ENCODE peak calls at places on chromosomes 7 and 10, in eight cellular contexts. One of them, this sample, is unnamed.

GRCh38 chr10:116961305-116962251 is 43.4 kb downstream of the SHTN1 start:
- DNase-seq in IMR-90: no peak
- DNase-seq in A549: no peak
- DNase-seq in neural progenitor cell: no peak
- DNase-seq in H7: peak
- DNase-seq in AG04449: no peak
- DNase-seq in PC-9: no peak
- DNase-seq in body of pancreas: no peak
- DNase-seq in this sample: no peak

GRCh38 chr7:155610633-155611193 is 33.7 kb upstream of the RBM33 start:
- DNase-seq in IMR-90: no peak
- DNase-seq in neural progenitor cell: no peak
- DNase-seq in AG04449: no peak
- DNase-seq in A549: no peak
- DNase-seq in H7: no peak
- DNase-seq in PC-9: no peak
- DNase-seq in body of pancreas: no peak
- DNase-seq in this sample: no peak

GRCh38 chr10:404341-404740 is 269.1 kb downstream of the ZMYND11 start:
- DNase-seq in PC-9: no peak
- DNase-seq in AG04449: peak
- DNase-seq in IMR-90: peak
- DNase-seq in body of pancreas: no peak
- DNase-seq in H7: no peak
- DNase-seq in A549: no peak
- DNase-seq in neural progenitor cell: no peak
- DNase-seq in this sample: peak

GRCh38 chr10:78756604-78757442 is 311.9 kb upstream of the ZMIZ1 start:
- DNase-seq in PC-9: peak
- DNase-seq in A549: peak
- DNase-seq in neural progenitor cell: peak
- DNase-seq in IMR-90: peak
- DNase-seq in body of pancreas: peak
- DNase-seq in AG04449: peak
- DNase-seq in H7: no peak
- DNase-seq in this sample: peak

GRCh38 chr10:52443419-52444388 is 129.6 kb downstream of the DKK1 start:
- DNase-seq in PC-9: no peak
- DNase-seq in neural progenitor cell: no peak
- DNase-seq in AG04449: peak
- DNase-seq in body of pancreas: no peak
- DNase-seq in IMR-90: peak
- DNase-seq in H7: no peak
- DNase-seq in A549: peak
- DNase-seq in this sample: peak

GRCh38 chr7:65397730-65398142 is 24.1 kb downstream of the ZNF92 start:
- DNase-seq in AG04449: no peak
- DNase-seq in body of pancreas: no peak
- DNase-seq in PC-9: no peak
- DNase-seq in H7: no peak
- DNase-seq in A549: no peak
- DNase-seq in neural progenitor cell: no peak
- DNase-seq in IMR-90: no peak
- DNase-seq in this sample: peak

GRCh38 chr10:60905580-60905979 is 38.4 kb downstream of the RHOBTB1 start:
- DNase-seq in neural progenitor cell: no peak
- DNase-seq in AG04449: peak
- DNase-seq in H7: no peak
- DNase-seq in PC-9: no peak
- DNase-seq in A549: no peak
- DNase-seq in IMR-90: peak
- DNase-seq in body of pancreas: peak
- DNase-seq in this sample: peak

GRCh38 chr7:28706607-28707006 is 251.5 kb downstream of the TRIL start:
- DNase-seq in PC-9: no peak
- DNase-seq in IMR-90: no peak
- DNase-seq in H7: no peak
- DNase-seq in body of pancreas: no peak
- DNase-seq in neural progenitor cell: no peak
- DNase-seq in A549: no peak
- DNase-seq in AG04449: no peak
- DNase-seq in this sample: no peak

GRCh38 chr10:96524745-96525144 is 11.0 kb upstream of the TLL2 start:
- DNase-seq in A549: no peak
- DNase-seq in PC-9: no peak
- DNase-seq in AG04449: no peak
- DNase-seq in body of pancreas: no peak
- DNase-seq in IMR-90: no peak
- DNase-seq in H7: no peak
- DNase-seq in neural progenitor cell: no peak
- DNase-seq in this sample: peak

GRCh38 chr10:80909254-80909653 is 371.6 kb downstream of the SH2D4B start:
- DNase-seq in H7: no peak
- DNase-seq in AG04449: no peak
- DNase-seq in A549: no peak
- DNase-seq in body of pancreas: no peak
- DNase-seq in PC-9: no peak
- DNase-seq in neural progenitor cell: no peak
- DNase-seq in IMR-90: no peak
- DNase-seq in this sample: no peak

GRCh38 chr10:78196964-78197363 is 163.3 kb downstream of the RPS24 start:
- DNase-seq in H7: no peak
- DNase-seq in A549: peak
- DNase-seq in body of pancreas: no peak
- DNase-seq in PC-9: no peak
- DNase-seq in IMR-90: peak
- DNase-seq in AG04449: peak
- DNase-seq in neural progenitor cell: no peak
- DNase-seq in this sample: peak

GRCh38 chr7:2527505-2528464 is 8.2 kb downstream of the LFNG start:
- DNase-seq in H7: no peak
- DNase-seq in IMR-90: peak
- DNase-seq in neural progenitor cell: no peak
- DNase-seq in PC-9: peak
- DNase-seq in AG04449: peak
- DNase-seq in A549: peak
- DNase-seq in body of pancreas: peak
- DNase-seq in this sample: peak

DNA sequence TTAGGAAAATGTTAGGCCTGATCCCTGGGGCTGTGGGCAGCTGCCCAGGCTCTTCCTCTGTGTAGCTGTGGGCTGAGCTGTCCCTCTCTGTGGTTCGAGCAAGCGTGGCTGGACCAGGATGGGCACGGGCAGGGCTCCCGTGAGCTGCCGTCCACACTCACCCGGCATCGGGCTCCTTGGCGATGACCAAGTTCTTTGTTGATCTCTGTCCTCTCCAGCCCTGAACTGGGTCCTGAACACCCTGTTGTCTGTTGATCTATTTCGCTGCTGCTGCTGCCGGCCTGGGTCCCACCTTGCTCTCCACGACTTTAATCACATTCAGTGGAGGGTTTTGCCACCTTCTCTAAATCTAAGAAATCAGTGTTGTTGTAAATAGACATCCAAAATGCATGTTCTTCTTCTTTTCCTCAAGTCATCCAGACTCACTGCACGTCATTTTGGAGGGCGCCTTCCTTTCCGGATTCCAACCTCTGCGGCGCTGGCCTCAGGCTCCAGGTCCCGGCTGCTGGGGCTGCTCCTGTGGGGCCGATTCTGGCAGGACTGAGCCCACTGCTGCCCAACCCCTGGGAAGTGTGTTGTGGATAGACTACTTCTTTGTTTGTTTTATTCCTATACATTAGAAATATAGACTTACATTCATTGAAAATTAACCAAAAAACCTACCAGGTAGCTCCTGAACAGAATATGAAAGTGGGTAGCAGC is 100.6 kb downstream of the DYNC2I1 start:
- DNase-seq in neural progenitor cell: no peak
- DNase-seq in PC-9: no peak
- DNase-seq in body of pancreas: no peak
- DNase-seq in A549: no peak
- DNase-seq in IMR-90: no peak
- DNase-seq in AG04449: no peak
- DNase-seq in H7: no peak
- DNase-seq in this sample: no peak
- H3K4me3 ChIP-seq in neural progenitor cell: no peak
- H3K4me3 ChIP-seq in PC-9: no peak
- H3K4me3 ChIP-seq in body of pancreas: no peak
- H3K4me3 ChIP-seq in A549: no peak
- H3K4me3 ChIP-seq in IMR-90: no peak
- H3K4me3 ChIP-seq in AG04449: no peak
- H3K4me3 ChIP-seq in H7: no peak
- H3K4me3 ChIP-seq in this sample: no peak

GRCh38 chr7:27106181-27106905 is 3.9 kb upstream of the HOXA2 start:
- DNase-seq in AG04449: no peak
- DNase-seq in body of pancreas: no peak
- DNase-seq in IMR-90: peak
- DNase-seq in A549: no peak
- DNase-seq in PC-9: no peak
- DNase-seq in neural progenitor cell: peak
- DNase-seq in H7: peak
- DNase-seq in this sample: no peak
- H3K4me3 ChIP-seq in AG04449: no peak
- H3K4me3 ChIP-seq in body of pancreas: no peak
- H3K4me3 ChIP-seq in IMR-90: peak
- H3K4me3 ChIP-seq in A549: no peak
- H3K4me3 ChIP-seq in PC-9: no peak
- H3K4me3 ChIP-seq in neural progenitor cell: no peak
- H3K4me3 ChIP-seq in H7: no peak
- H3K4me3 ChIP-seq in this sample: no peak

GRCh38 chr7:130912086-130912909 is 178.3 kb upstream of the KLF14 start:
- DNase-seq in A549: no peak
- DNase-seq in AG04449: no peak
- DNase-seq in PC-9: no peak
- DNase-seq in H7: no peak
- DNase-seq in neural progenitor cell: no peak
- DNase-seq in IMR-90: peak
- DNase-seq in body of pancreas: no peak
- DNase-seq in this sample: peak
- H3K4me3 ChIP-seq in A549: peak
- H3K4me3 ChIP-seq in AG04449: peak
- H3K4me3 ChIP-seq in PC-9: peak
- H3K4me3 ChIP-seq in H7: no peak
- H3K4me3 ChIP-seq in neural progenitor cell: no peak
- H3K4me3 ChIP-seq in IMR-90: peak
- H3K4me3 ChIP-seq in body of pancreas: no peak
- H3K4me3 ChIP-seq in this sample: peak

GRCh38 chr7:27143022-27143949 is at the start of gene HOXA5:
- DNase-seq in neural progenitor cell: peak
- DNase-seq in AG04449: no peak
- DNase-seq in A549: peak
- DNase-seq in body of pancreas: peak
- DNase-seq in H7: peak
- DNase-seq in PC-9: no peak
- DNase-seq in IMR-90: peak
- DNase-seq in this sample: peak

GRCh38 chr7:27141138-27141537 is 2.3 kb downstream of the HOXA5 start:
- DNase-seq in body of pancreas: no peak
- DNase-seq in A549: no peak
- DNase-seq in H7: no peak
- DNase-seq in AG04449: no peak
- DNase-seq in neural progenitor cell: no peak
- DNase-seq in IMR-90: no peak
- DNase-seq in PC-9: no peak
- DNase-seq in this sample: no peak

GRCh38 chr7:27143950-27144798 is 693 bp upstream of the HOXA5 start:
- DNase-seq in H7: no peak
- DNase-seq in IMR-90: peak
- DNase-seq in A549: no peak
- DNase-seq in PC-9: no peak
- DNase-seq in AG04449: no peak
- DNase-seq in body of pancreas: no peak
- DNase-seq in neural progenitor cell: no peak
- DNase-seq in this sample: no peak

GRCh38 chr7:27141591-27142561 is 1.6 kb downstream of the HOXA5 start:
- DNase-seq in body of pancreas: no peak
- DNase-seq in AG04449: no peak
- DNase-seq in PC-9: no peak
- DNase-seq in IMR-90: no peak
- DNase-seq in A549: peak
- DNase-seq in neural progenitor cell: peak
- DNase-seq in H7: peak
- DNase-seq in this sample: no peak

DNA sequence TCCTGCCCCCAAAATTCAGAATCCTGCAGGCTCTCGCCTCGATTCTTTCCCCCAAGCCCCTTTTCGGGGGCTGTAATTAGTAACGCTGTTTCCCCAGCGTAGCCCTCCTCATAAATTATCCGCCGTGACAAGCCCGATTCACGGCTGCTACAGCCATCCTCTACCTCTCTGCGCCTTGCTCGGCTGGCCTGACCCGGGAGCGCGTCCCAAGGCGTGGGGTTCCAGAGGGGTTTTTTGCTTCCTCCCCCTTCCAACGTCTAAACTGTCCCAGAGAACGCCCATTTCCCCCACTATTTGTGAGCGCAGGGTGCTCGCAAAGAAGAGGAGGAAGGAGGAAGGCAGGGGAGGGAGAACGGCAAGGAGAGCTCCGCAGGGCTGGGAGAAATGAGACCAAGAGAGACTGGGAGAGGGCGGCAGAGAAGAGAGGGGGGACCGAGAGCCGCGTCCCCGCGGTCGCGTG is 889 bp downstream of the HOXA5 start:
- DNase-seq in AG04449: no peak
- DNase-seq in body of pancreas: no peak
- DNase-seq in A549: no peak
- DNase-seq in PC-9: no peak
- DNase-seq in IMR-90: no peak
- DNase-seq in H7: no peak
- DNase-seq in neural progenitor cell: no peak
- DNase-seq in this sample: no peak
- H3K4me3 ChIP-seq in AG04449: peak
- H3K4me3 ChIP-seq in body of pancreas: no peak
- H3K4me3 ChIP-seq in A549: peak
- H3K4me3 ChIP-seq in PC-9: no peak
- H3K4me3 ChIP-seq in IMR-90: peak
- H3K4me3 ChIP-seq in H7: peak
- H3K4me3 ChIP-seq in neural progenitor cell: peak
- H3K4me3 ChIP-seq in this sample: peak

GRCh38 chr10:48604039-48604407 is 850 bp downstream of the ARHGAP22 start:
- DNase-seq in H7: no peak
- DNase-seq in A549: no peak
- DNase-seq in AG04449: no peak
- DNase-seq in body of pancreas: no peak
- DNase-seq in neural progenitor cell: no peak
- DNase-seq in IMR-90: no peak
- DNase-seq in PC-9: no peak
- DNase-seq in this sample: no peak
- H3K4me3 ChIP-seq in H7: no peak
- H3K4me3 ChIP-seq in A549: peak
- H3K4me3 ChIP-seq in AG04449: peak
- H3K4me3 ChIP-seq in body of pancreas: no peak
- H3K4me3 ChIP-seq in neural progenitor cell: no peak
- H3K4me3 ChIP-seq in IMR-90: peak
- H3K4me3 ChIP-seq in PC-9: peak
- H3K4me3 ChIP-seq in this sample: peak